ENCODE peak calls at places on chromosome 15, in six cellular contexts. One of them, this sample, is unnamed.
A peak's percentile ranks its signal among the peaks of the same experiment; 100 is the strongest.

GRCh38 chr15:59632714-59633113 is 21.1 kb downstream of the GCNT3 start:
- DNase-seq in stimulated activated CD4-positive, alpha-beta T cell treated with anti-CD3 and anti-CD28 coated beads, TNF-alpha, amount 100 ng/mL, for 48 hours: no peak
- DNase-seq in substantia nigra: no peak
- DNase-seq in AG09309: no peak
- DNase-seq in GM13976: no peak
- DNase-seq in stimulated activated CD8-positive, alpha-beta memory T cell treated with anti-CD3 and anti-CD28 coated beads, Interleukin-7, amount 100 ng/mL, for 1 hour: no peak
- DNase-seq in this sample: no peak

GRCh38 chr15:98845138-98845884 is 162.3 kb downstream of the PGPEP1L start:
- DNase-seq in AG09309: no peak
- DNase-seq in stimulated activated CD4-positive, alpha-beta T cell treated with anti-CD3 and anti-CD28 coated beads, TNF-alpha, amount 100 ng/mL, for 48 hours: no peak
- DNase-seq in GM13976: no peak
- DNase-seq in stimulated activated CD8-positive, alpha-beta memory T cell treated with anti-CD3 and anti-CD28 coated beads, Interleukin-7, amount 100 ng/mL, for 1 hour: no peak
- DNase-seq in substantia nigra: no peak
- DNase-seq in this sample: no peak

GRCh38 chr15:76056931-76057330 is 2.9 kb upstream of the TMEM266 start:
- DNase-seq in stimulated activated CD4-positive, alpha-beta T cell treated with anti-CD3 and anti-CD28 coated beads, TNF-alpha, amount 100 ng/mL, for 48 hours: no peak
- DNase-seq in GM13976: peak; percentile 56
- DNase-seq in substantia nigra: no peak
- DNase-seq in stimulated activated CD8-positive, alpha-beta memory T cell treated with anti-CD3 and anti-CD28 coated beads, Interleukin-7, amount 100 ng/mL, for 1 hour: no peak
- DNase-seq in AG09309: no peak
- DNase-seq in this sample: no peak

GRCh38 chr15:38144921-38145320 is 107.7 kb upstream of the SPRED1 start:
- DNase-seq in AG09309: no peak
- DNase-seq in substantia nigra: no peak
- DNase-seq in stimulated activated CD8-positive, alpha-beta memory T cell treated with anti-CD3 and anti-CD28 coated beads, Interleukin-7, amount 100 ng/mL, for 1 hour: no peak
- DNase-seq in GM13976: no peak
- DNase-seq in stimulated activated CD4-positive, alpha-beta T cell treated with anti-CD3 and anti-CD28 coated beads, TNF-alpha, amount 100 ng/mL, for 48 hours: no peak
- DNase-seq in this sample: no peak

GRCh38 chr15:73866481-73866880 is 6.9 kb upstream of the TBC1D21 start:
- DNase-seq in GM13976: no peak
- DNase-seq in AG09309: no peak
- DNase-seq in stimulated activated CD8-positive, alpha-beta memory T cell treated with anti-CD3 and anti-CD28 coated beads, Interleukin-7, amount 100 ng/mL, for 1 hour: no peak
- DNase-seq in substantia nigra: no peak
- DNase-seq in stimulated activated CD4-positive, alpha-beta T cell treated with anti-CD3 and anti-CD28 coated beads, TNF-alpha, amount 100 ng/mL, for 48 hours: no peak
- DNase-seq in this sample: no peak

GRCh38 chr15:39595621-39596221 is 14.8 kb downstream of the THBS1 start:
- DNase-seq in GM13976: no peak
- DNase-seq in stimulated activated CD8-positive, alpha-beta memory T cell treated with anti-CD3 and anti-CD28 coated beads, Interleukin-7, amount 100 ng/mL, for 1 hour: no peak
- DNase-seq in AG09309: peak; percentile 93
- DNase-seq in substantia nigra: no peak
- DNase-seq in stimulated activated CD4-positive, alpha-beta T cell treated with anti-CD3 and anti-CD28 coated beads, TNF-alpha, amount 100 ng/mL, for 48 hours: no peak
- DNase-seq in this sample: no peak

GRCh38 chr15:68732451-68732850 is 88.2 kb downstream of the ANP32A start:
- DNase-seq in substantia nigra: no peak
- DNase-seq in stimulated activated CD8-positive, alpha-beta memory T cell treated with anti-CD3 and anti-CD28 coated beads, Interleukin-7, amount 100 ng/mL, for 1 hour: no peak
- DNase-seq in GM13976: no peak
- DNase-seq in AG09309: no peak
- DNase-seq in stimulated activated CD4-positive, alpha-beta T cell treated with anti-CD3 and anti-CD28 coated beads, TNF-alpha, amount 100 ng/mL, for 48 hours: no peak
- DNase-seq in this sample: no peak

GRCh38 chr15:45064386-45064785 is 41.4 kb downstream of the SORD start:
- DNase-seq in substantia nigra: no peak
- DNase-seq in GM13976: no peak
- DNase-seq in stimulated activated CD4-positive, alpha-beta T cell treated with anti-CD3 and anti-CD28 coated beads, TNF-alpha, amount 100 ng/mL, for 48 hours: no peak
- DNase-seq in AG09309: no peak
- DNase-seq in stimulated activated CD8-positive, alpha-beta memory T cell treated with anti-CD3 and anti-CD28 coated beads, Interleukin-7, amount 100 ng/mL, for 1 hour: no peak
- DNase-seq in this sample: no peak

GRCh38 chr15:87207945-87208580 is 1048.5 kb downstream of the NTRK3 start:
- DNase-seq in stimulated activated CD4-positive, alpha-beta T cell treated with anti-CD3 and anti-CD28 coated beads, TNF-alpha, amount 100 ng/mL, for 48 hours: no peak
- DNase-seq in stimulated activated CD8-positive, alpha-beta memory T cell treated with anti-CD3 and anti-CD28 coated beads, Interleukin-7, amount 100 ng/mL, for 1 hour: no peak
- DNase-seq in AG09309: no peak
- DNase-seq in substantia nigra: no peak
- DNase-seq in GM13976: no peak
- DNase-seq in this sample: no peak

GRCh38 chr15:66714543-66714981 is 12.5 kb downstream of the SMAD6 start:
- DNase-seq in AG09309: no peak
- DNase-seq in stimulated activated CD4-positive, alpha-beta T cell treated with anti-CD3 and anti-CD28 coated beads, TNF-alpha, amount 100 ng/mL, for 48 hours: no peak
- DNase-seq in substantia nigra: no peak
- DNase-seq in stimulated activated CD8-positive, alpha-beta memory T cell treated with anti-CD3 and anti-CD28 coated beads, Interleukin-7, amount 100 ng/mL, for 1 hour: no peak
- DNase-seq in GM13976: no peak
- DNase-seq in this sample: no peak

GRCh38 chr15:70321106-70321809 is 223.5 kb upstream of the TLE3 start:
- DNase-seq in GM13976: no peak
- DNase-seq in AG09309: no peak
- DNase-seq in stimulated activated CD8-positive, alpha-beta memory T cell treated with anti-CD3 and anti-CD28 coated beads, Interleukin-7, amount 100 ng/mL, for 1 hour: no peak
- DNase-seq in substantia nigra: no peak
- DNase-seq in stimulated activated CD4-positive, alpha-beta T cell treated with anti-CD3 and anti-CD28 coated beads, TNF-alpha, amount 100 ng/mL, for 48 hours: no peak
- DNase-seq in this sample: no peak

GRCh38 chr15:50058231-50058630 is 60.8 kb downstream of the ATP8B4 start:
- DNase-seq in GM13976: no peak
- DNase-seq in substantia nigra: no peak
- DNase-seq in stimulated activated CD4-positive, alpha-beta T cell treated with anti-CD3 and anti-CD28 coated beads, TNF-alpha, amount 100 ng/mL, for 48 hours: no peak
- DNase-seq in stimulated activated CD8-positive, alpha-beta memory T cell treated with anti-CD3 and anti-CD28 coated beads, Interleukin-7, amount 100 ng/mL, for 1 hour: no peak
- DNase-seq in AG09309: no peak
- DNase-seq in this sample: no peak

GRCh38 chr15:37394402-37395099 is 294.2 kb upstream of the MEIS2 start:
- DNase-seq in AG09309: no peak
- DNase-seq in GM13976: no peak
- DNase-seq in stimulated activated CD4-positive, alpha-beta T cell treated with anti-CD3 and anti-CD28 coated beads, TNF-alpha, amount 100 ng/mL, for 48 hours: no peak
- DNase-seq in substantia nigra: no peak
- DNase-seq in stimulated activated CD8-positive, alpha-beta memory T cell treated with anti-CD3 and anti-CD28 coated beads, Interleukin-7, amount 100 ng/mL, for 1 hour: no peak
- DNase-seq in this sample: no peak

GRCh38 chr15:37079726-37080125 is 20.6 kb downstream of the MEIS2 start:
- DNase-seq in AG09309: no peak
- DNase-seq in stimulated activated CD4-positive, alpha-beta T cell treated with anti-CD3 and anti-CD28 coated beads, TNF-alpha, amount 100 ng/mL, for 48 hours: no peak
- DNase-seq in substantia nigra: no peak
- DNase-seq in GM13976: no peak
- DNase-seq in stimulated activated CD8-positive, alpha-beta memory T cell treated with anti-CD3 and anti-CD28 coated beads, Interleukin-7, amount 100 ng/mL, for 1 hour: no peak
- DNase-seq in this sample: no peak